ENCODE peak calls at places on chromosomes 1 and 21, in four cellular contexts. X is mucosa of descending colon, Z is HAP-1, J is B cell. M is an unnamed sample.

GRCh38 chr21:40668535-40669275 is 178.3 kb downstream of the DSCAM start:
- DNase-seq in X (no peak), Z (no peak), J (no peak), M (no peak)

GRCh38 chr1:178086294-178087255 is 7.3 kb upstream of the RASAL2 start:
- DNase-seq in X (no peak), Z (no peak), J (no peak), M (no peak)

GRCh38 chr1:227356582-227357228 is 38.4 kb upstream of the CDC42BPA start:
- DNase-seq in X (no peak), Z (peak; percentile 71), J (no peak), M (no peak)

GRCh38 chr1:154812911-154813816 is 56.9 kb downstream of the KCNN3 start:
- DNase-seq in X (no peak), Z (peak; percentile 78), J (no peak), M (no peak)

GRCh38 chr1:27659497-27660299 is 12.3 kb downstream of the IFI6 start:
- DNase-seq in X (peak; percentile 97), Z (peak; percentile 95), J (peak; percentile 94), M (peak; percentile 95)

GRCh38 chr1:54624466-54625464 is 1.4 kb upstream of the FAM151A start:
- DNase-seq in X (no peak), Z (no peak), J (no peak), M (no peak)

GRCh38 chr21:17454315-17455027 is 58.4 kb upstream of the CXADR start:
- DNase-seq in X (no peak), Z (peak; percentile 89), J (no peak), M (peak; percentile 21)

GRCh38 chr1:43199093-43199726 is 27.1 kb downstream of the CFAP57 start:
- DNase-seq in X (no peak), Z (no peak), J (no peak), M (no peak)

GRCh38 chr1:145729196-145729595 is 9.9 kb downstream of the CD160 start:
- DNase-seq in X (no peak), Z (no peak), J (no peak), M (no peak)

GRCh38 chr1:107622975-107623374 is 342.0 kb downstream of the VAV3 start:
- DNase-seq in X (no peak), Z (no peak), J (no peak), M (no peak)

GRCh38 chr1:38586993-38587646 is 272.5 kb downstream of the RRAGC start:
- DNase-seq in X (peak; percentile 30), Z (peak; percentile 75), J (peak; percentile 71), M (peak; percentile 46)

GRCh38 chr1:30816211-30817082 is 58.9 kb upstream of the LAPTM5 start:
- DNase-seq in X (peak; percentile 44), Z (peak; percentile 75), J (no peak), M (peak; percentile 31)

GRCh38 chr1:85200870-85201339 is at the start of gene SYDE2:
- DNase-seq in X (peak; percentile 79), Z (peak; percentile 88), J (peak; percentile 90), M (peak; percentile 77)

GRCh38 chr1:79472067-79472656 is 465.6 kb upstream of the ADGRL4 start:
- DNase-seq in X (no peak), Z (no peak), J (no peak), M (no peak)

GRCh38 chr1:67611841-67612240 is 73.2 kb upstream of the GADD45A start:
- DNase-seq in X (no peak), Z (no peak), J (no peak), M (no peak)

GRCh38 chr1:214658785-214659184 is 55.8 kb downstream of the CENPF start:
- DNase-seq in X (peak; percentile 2), Z (peak; percentile 13), J (no peak), M (no peak)

GRCh38 chr1:186985889-186986491 is 157.2 kb downstream of the PLA2G4A start:
- DNase-seq in X (peak; percentile 39), Z (peak; percentile 20), J (peak; percentile 7), M (no peak)

GRCh38 chr21:44709426-44710293 is 1.7 kb downstream of the TSPEAR start:
- DNase-seq in X (no peak), Z (peak; percentile 18), J (no peak), M (peak; percentile 12)

GRCh38 chr21:44423312-44423821 is 31.9 kb upstream of the LRRC3 start:
- DNase-seq in X (no peak), Z (peak; percentile 2), J (no peak), M (no peak)

GRCh38 chr1:37477198-37477931 is 3.0 kb downstream of the ZC3H12A start:
- DNase-seq in X (peak; percentile 78), Z (no peak), J (peak; percentile 93), M (peak; percentile 84)

GRCh38 chr1:178262101-178262500 is 168.2 kb downstream of the RASAL2 start:
- DNase-seq in X (no peak), Z (peak; percentile 27), J (no peak), M (no peak)

GRCh38 chr1:233443040-233443439 is 115.5 kb downstream of the MAP3K21 start:
- DNase-seq in X (no peak), Z (no peak), J (no peak), M (no peak)

GRCh38 chr21:46455575-46456385 is 2.9 kb upstream of the DIP2A start:
- DNase-seq in X (no peak), Z (peak; percentile 27), J (no peak), M (no peak)

GRCh38 chr1:181251713-181252075 is 163.2 kb downstream of the IER5 start:
- DNase-seq in X (no peak), Z (no peak), J (no peak), M (no peak)

GRCh38 chr21:43864313-43864805 is 664 bp upstream of the AGPAT3 start:
- DNase-seq in X (peak; percentile 78), Z (peak; percentile 52), J (peak; percentile 77), M (peak; percentile 71)

GRCh38 chr21:41729701-41730368 is 37.0 kb downstream of the RIPK4 start:
- DNase-seq in X (no peak), Z (no peak), J (no peak), M (no peak)

GRCh38 chr1:203954788-203955552 is 93.6 kb downstream of the SNRPE start:
- DNase-seq in X (no peak), Z (no peak), J (no peak), M (no peak)

GRCh38 chr1:236039736-236040670 is 24.9 kb downstream of the NID1 start:
- DNase-seq in X (peak; percentile 22), Z (no peak), J (no peak), M (no peak)

GRCh38 chr1:228555074-228555989 is 68.2 kb downstream of the RNF187 start:
- DNase-seq in X (peak; percentile 17), Z (no peak), J (peak; percentile 35), M (no peak)

GRCh38 chr1:34975312-34975711 is 9.8 kb downstream of the TMEM35B start:
- DNase-seq in X (no peak), Z (no peak), J (no peak), M (no peak)

GRCh38 chr1:155085504-155086181 is 7.0 kb downstream of the EFNA3 start:
- DNase-seq in X (peak; percentile 83), Z (peak; percentile 70), J (peak; percentile 63), M (peak; percentile 88)

GRCh38 chr21:36478941-36479340 is 981 bp downstream of the CLDN14 start:
- DNase-seq in X (no peak), Z (no peak), J (no peak), M (no peak)

GRCh38 chr21:26587621-26588260 is 14.7 kb upstream of the CYYR1 start:
- DNase-seq in X (no peak), Z (no peak), J (no peak), M (no peak)

GRCh38 chr1:118302145-118302544 is 117.1 kb upstream of the SPAG17 start:
- DNase-seq in X (no peak), Z (no peak), J (no peak), M (no peak)

GRCh38 chr1:234776875-234777849 is 167.2 kb upstream of the IRF2BP2 start:
- DNase-seq in X (no peak), Z (no peak), J (no peak), M (no peak)

GRCh38 chr1:172411791-172412338 is 8.6 kb upstream of the C1orf105 start:
- DNase-seq in X (no peak), Z (no peak), J (no peak), M (no peak)

GRCh38 chr1:8813991-8814390 is 3.4 kb downstream of the RERE start:
- DNase-seq in X (no peak), Z (no peak), J (no peak), M (no peak)

M was measured in colonic mucosa.